ENCODE peak calls at places on chromosome 7, in eight cellular contexts. X is fibroblast of gingiva; M is H4; B is iPS-NIHi11; N is activated gamma-delta T cell treated with anti-CD3 and anti-CD28 coated beads, Interleukin-2, amount 50 U/mL, for 16 hours; E is T-helper 2 cell; F is A549; I is effector memory CD8-positive, alpha-beta T cell. G is an unnamed sample.

GRCh38 chr7:91880016-91880412 is 488 bp downstream of the MTERF1 start:
- DNase-seq in X (no peak), M (no peak), B (no peak), N (no peak), E (no peak), F (no peak), I (no peak), G (peak)

GRCh38 chr7:69457912-69458491 is 140.3 kb upstream of the AUTS2 start:
- DNase-seq in X (no peak), M (peak), B (peak), N (no peak), E (no peak), F (no peak), I (no peak), G (no peak)

GRCh38 chr7:67738-68395 is 124.5 kb upstream of the FAM20C start:
- DNase-seq in X (no peak), M (peak), B (no peak), N (no peak), E (no peak), F (no peak), I (no peak), G (no peak)

GRCh38 chr7:26278769-26279168 is 12.9 kb upstream of the SNX10 start:
- DNase-seq in X (no peak), M (peak), B (no peak), N (no peak), E (no peak), F (peak), I (no peak), G (no peak)

GRCh38 chr7:107946451-107946850 is 55.5 kb downstream of the DLD start:
- DNase-seq in X (no peak), M (no peak), B (no peak), N (no peak), E (no peak), F (no peak), I (no peak), G (no peak)

GRCh38 chr7:113086431-113086888 is at the start of gene GPR85:
- DNase-seq in X (peak), M (peak), B (peak), N (no peak), E (peak), F (peak), I (peak), G (peak)

GRCh38 chr7:12130664-12131063 is 80.4 kb upstream of the TMEM106B start:
- DNase-seq in X (no peak), M (no peak), B (no peak), N (no peak), E (no peak), F (no peak), I (no peak), G (no peak)

GRCh38 chr7:30029696-30030095 is 1.5 kb downstream of the PLEKHA8 start:
- DNase-seq in X (no peak), M (no peak), B (no peak), N (no peak), E (no peak), F (no peak), I (no peak), G (peak)

GRCh38 chr7:157979631-157980340 is 607.8 kb downstream of the PTPRN2 start:
- DNase-seq in X (no peak), M (no peak), B (no peak), N (no peak), E (no peak), F (no peak), I (no peak), G (no peak)

GRCh38 chr7:142461437-142461836 is 203.6 kb upstream of the PRSS58 start:
- DNase-seq in X (peak), M (peak), B (no peak), N (no peak), E (no peak), F (no peak), I (no peak), G (no peak)

GRCh38 chr7:12436896-12437535 is 33.4 kb upstream of the VWDE start:
- DNase-seq in X (peak), M (peak), B (peak), N (no peak), E (no peak), F (peak), I (no peak), G (no peak)

G was measured in SJCRH30.